ENCODE peak calls at places on chromosomes 7 and 10, in eight cellular contexts. C is activated T-cell treated with anti-CD3 and anti-CD28 coated beads for 1 hour; M is activated CD8-positive, alpha-beta memory T cell treated with anti-CD3 and anti-CD28 coated beads for 48 hours; V is stimulated activated CD4-positive, alpha-beta T cell treated with anti-CD3 and anti-CD28 coated beads, Interleukin-15, amount 100 ng/mL, for 1 hour; I is activated CD4-positive, alpha-beta T cell treated with anti-CD3 and anti-CD28 coated beads, Interleukin-2, amount 50 U/mL, for 1 hour; X is stimulated activated CD8-positive, alpha-beta memory T cell treated with anti-CD3 and anti-CD28 coated beads, Interleukin-4, amount 100 ng/mL, for 1 hour; J is caudate nucleus; A is activated gamma-delta T cell treated with Interleukin-2 at 50 U/mL for 16 hours. G is an unnamed sample.

GRCh38 chr7:24965831-24966708 is 13.9 kb downstream of the OSBPL3 start:
- DNase-seq in C (no peak), M (no peak), V (no peak), I (peak; percentile 2), X (no peak), J (no peak), A (peak; percentile 65), G (no peak)

GRCh38 chr7:64626557-64626956 is 39.4 kb upstream of the ZNF107 start:
- DNase-seq in C (no peak), M (no peak), V (no peak), I (no peak), X (no peak), J (no peak), A (no peak), G (no peak)

GRCh38 chr10:11009471-11010308 is 8.0 kb upstream of the CELF2 start:
- DNase-seq in C (no peak), M (no peak), V (no peak), I (no peak), X (no peak), J (no peak), A (no peak), G (no peak)

GRCh38 chr10:21584834-21585530 is 51.0 kb downstream of the MLLT10 start:
- DNase-seq in C (no peak), M (no peak), V (no peak), I (no peak), X (no peak), J (no peak), A (no peak), G (no peak)

GRCh38 chr10:32948451-32948850 is 9.6 kb downstream of the ITGB1 start:
- DNase-seq in C (no peak), M (no peak), V (no peak), I (no peak), X (no peak), J (no peak), A (no peak), G (no peak)

GRCh38 chr7:2050511-2050866 is 182.3 kb downstream of the MAD1L1 start:
- DNase-seq in C (no peak), M (no peak), V (no peak), I (no peak), X (no peak), J (no peak), A (no peak), G (no peak)

GRCh38 chr7:157904211-157904865 is 567.5 kb downstream of the DNAJB6 start:
- DNase-seq in C (no peak), M (no peak), V (no peak), I (no peak), X (no peak), J (no peak), A (no peak), G (no peak)

GRCh38 chr10:99913831-99914235 is 95.9 kb downstream of the DNMBP start:
- DNase-seq in C (no peak), M (no peak), V (no peak), I (no peak), X (no peak), J (no peak), A (no peak), G (no peak)

G was measured in cortex of kidney.